ENCODE peak calls at places on chromosomes 16 and 17, in five cellular contexts. One of them, this sample, is unnamed.

GRCh38 chr16:28886945-28887344 is 8.7 kb downstream of the ATP2A1 start:
- DNase-seq in A549: no peak
- DNase-seq in effector memory CD4-positive, alpha-beta T cell: no peak
- DNase-seq in lung: no peak
- DNase-seq in tibial artery: no peak
- DNase-seq in this sample: no peak

GRCh38 chr17:38364741-38365140 is 13.1 kb downstream of the SOCS7 start:
- DNase-seq in effector memory CD4-positive, alpha-beta T cell: no peak
- DNase-seq in tibial artery: no peak
- DNase-seq in lung: no peak
- DNase-seq in A549: no peak
- DNase-seq in this sample: no peak

GRCh38 chr16:54519161-54519685 is 232.6 kb upstream of the IRX3 start:
- DNase-seq in A549: no peak
- DNase-seq in effector memory CD4-positive, alpha-beta T cell: no peak
- DNase-seq in lung: no peak
- DNase-seq in tibial artery: no peak
- DNase-seq in this sample: no peak

GRCh38 chr16:81686391-81687182 is 92.5 kb upstream of the PLCG2 start:
- DNase-seq in effector memory CD4-positive, alpha-beta T cell: no peak
- DNase-seq in tibial artery: no peak
- DNase-seq in A549: no peak
- DNase-seq in lung: no peak
- DNase-seq in this sample: no peak

GRCh38 chr16:24011237-24011636 is 175.5 kb downstream of the PRKCB start:
- DNase-seq in A549: no peak
- DNase-seq in effector memory CD4-positive, alpha-beta T cell: no peak
- DNase-seq in lung: no peak
- DNase-seq in tibial artery: no peak
- DNase-seq in this sample: no peak

GRCh38 chr16:30541502-30542329 is 7.1 kb upstream of the ZNF747 start:
- DNase-seq in tibial artery: no peak
- DNase-seq in lung: no peak
- DNase-seq in effector memory CD4-positive, alpha-beta T cell: no peak
- DNase-seq in A549: no peak
- DNase-seq in this sample: peak; percentile 59

GRCh38 chr16:4262303-4262835 is 10.5 kb downstream of the TFAP4 start:
- DNase-seq in tibial artery: no peak
- DNase-seq in lung: no peak
- DNase-seq in effector memory CD4-positive, alpha-beta T cell: no peak
- DNase-seq in A549: no peak
- DNase-seq in this sample: no peak

GRCh38 chr16:3998793-3999478 is 117.3 kb downstream of the ADCY9 start:
- DNase-seq in lung: no peak
- DNase-seq in tibial artery: no peak
- DNase-seq in A549: peak; percentile 51
- DNase-seq in effector memory CD4-positive, alpha-beta T cell: no peak
- DNase-seq in this sample: no peak

GRCh38 chr17:81057079-81057730 is 22.3 kb downstream of the BAIAP2 start:
- DNase-seq in effector memory CD4-positive, alpha-beta T cell: no peak
- DNase-seq in lung: peak; percentile 81
- DNase-seq in tibial artery: no peak
- DNase-seq in A549: peak; percentile 31
- DNase-seq in this sample: peak; percentile 61

GRCh38 chr17:73650147-73650546 is 5.9 kb upstream of the SDK2 start:
- DNase-seq in lung: peak; percentile 10
- DNase-seq in tibial artery: no peak
- DNase-seq in effector memory CD4-positive, alpha-beta T cell: no peak
- DNase-seq in A549: peak; percentile 60
- DNase-seq in this sample: peak; percentile 56

GRCh38 chr16:53892155-53892554 is 188.2 kb downstream of the FTO start:
- DNase-seq in lung: peak; percentile 39
- DNase-seq in tibial artery: no peak
- DNase-seq in A549: peak; percentile 62
- DNase-seq in effector memory CD4-positive, alpha-beta T cell: peak; percentile 9
- DNase-seq in this sample: peak; percentile 58

GRCh38 chr17:48997103-48997826 is at the start of gene IGF2BP1:
- DNase-seq in A549: peak; percentile 95
- DNase-seq in effector memory CD4-positive, alpha-beta T cell: no peak
- DNase-seq in tibial artery: no peak
- DNase-seq in lung: no peak
- DNase-seq in this sample: peak; percentile 81

GRCh38 chr17:68701046-68701445 is 99.9 kb upstream of the FAM20A start:
- DNase-seq in lung: no peak
- DNase-seq in tibial artery: no peak
- DNase-seq in A549: no peak
- DNase-seq in effector memory CD4-positive, alpha-beta T cell: no peak
- DNase-seq in this sample: peak; percentile 41

GRCh38 chr16:19119564-19119963 is 5.8 kb downstream of the ITPRIPL2 start:
- DNase-seq in effector memory CD4-positive, alpha-beta T cell: no peak
- DNase-seq in lung: no peak
- DNase-seq in A549: no peak
- DNase-seq in tibial artery: peak; percentile 4
- DNase-seq in this sample: peak; percentile 83

GRCh38 chr16:3987231-3987630 is 106.7 kb upstream of the CREBBP start:
- DNase-seq in lung: no peak
- DNase-seq in tibial artery: no peak
- DNase-seq in effector memory CD4-positive, alpha-beta T cell: no peak
- DNase-seq in A549: no peak
- DNase-seq in this sample: no peak

GRCh38 chr17:47957591-47958490 is at the start of gene PRR15L:
- DNase-seq in A549: no peak
- DNase-seq in effector memory CD4-positive, alpha-beta T cell: no peak
- DNase-seq in lung: peak; percentile 84
- DNase-seq in tibial artery: no peak
- DNase-seq in this sample: no peak

GRCh38 chr17:66165537-66166123 is 26.3 kb downstream of the CEP112 start:
- DNase-seq in effector memory CD4-positive, alpha-beta T cell: no peak
- DNase-seq in lung: no peak
- DNase-seq in A549: peak; percentile 72
- DNase-seq in tibial artery: no peak
- DNase-seq in this sample: peak; percentile 54

GRCh38 chr17:62627904-62628603 is 584 bp downstream of the MRC2 start:
- DNase-seq in tibial artery: peak; percentile 83
- DNase-seq in A549: peak; percentile 66
- DNase-seq in effector memory CD4-positive, alpha-beta T cell: no peak
- DNase-seq in lung: peak; percentile 47
- DNase-seq in this sample: peak; percentile 50

GRCh38 chr17:68145088-68145487 is 102.8 kb upstream of the AMZ2 start:
- DNase-seq in tibial artery: no peak
- DNase-seq in A549: no peak
- DNase-seq in effector memory CD4-positive, alpha-beta T cell: no peak
- DNase-seq in lung: no peak
- DNase-seq in this sample: no peak

GRCh38 chr17:77999413-78000173 is 41.1 kb downstream of the TNRC6C start:
- DNase-seq in tibial artery: no peak
- DNase-seq in lung: no peak
- DNase-seq in effector memory CD4-positive, alpha-beta T cell: no peak
- DNase-seq in A549: no peak
- DNase-seq in this sample: peak; percentile 60

GRCh38 chr16:89371968-89372634 is 118.3 kb downstream of the ANKRD11 start:
- DNase-seq in effector memory CD4-positive, alpha-beta T cell: no peak
- DNase-seq in tibial artery: no peak
- DNase-seq in lung: no peak
- DNase-seq in A549: no peak
- DNase-seq in this sample: no peak
- H3K27ac ChIP-seq in effector memory CD4-positive, alpha-beta T cell: no peak overlapping the region
- H3K27ac ChIP-seq in tibial artery: peak overlapping the region; percentile 61
- H3K27ac ChIP-seq in lung: no peak overlapping the region
- H3K27ac ChIP-seq in A549: no peak overlapping the region
- H3K27ac ChIP-seq in this sample: no peak overlapping the region

GRCh38 chr16:49491111-49491670 is 117.6 kb downstream of the C16orf78 start:
- DNase-seq in effector memory CD4-positive, alpha-beta T cell: no peak
- DNase-seq in tibial artery: peak; percentile 37
- DNase-seq in A549: no peak
- DNase-seq in lung: no peak
- DNase-seq in this sample: no peak

GRCh38 chr16:49493836-49494235 is 120.2 kb downstream of the C16orf78 start:
- DNase-seq in tibial artery: peak; percentile 44
- DNase-seq in effector memory CD4-positive, alpha-beta T cell: no peak
- DNase-seq in A549: no peak
- DNase-seq in lung: no peak
- DNase-seq in this sample: no peak

GRCh38 chr16:49491736-49492089 is 118.1 kb downstream of the C16orf78 start:
- DNase-seq in A549: peak; percentile 10
- DNase-seq in lung: no peak
- DNase-seq in effector memory CD4-positive, alpha-beta T cell: no peak
- DNase-seq in tibial artery: peak; percentile 67
- DNase-seq in this sample: peak; percentile 12

GRCh38 chr16:49492896-49493620 is 119.5 kb downstream of the C16orf78 start:
- DNase-seq in effector memory CD4-positive, alpha-beta T cell: no peak
- DNase-seq in tibial artery: peak; percentile 51
- DNase-seq in A549: no peak
- DNase-seq in lung: no peak
- DNase-seq in this sample: no peak

DNA sequence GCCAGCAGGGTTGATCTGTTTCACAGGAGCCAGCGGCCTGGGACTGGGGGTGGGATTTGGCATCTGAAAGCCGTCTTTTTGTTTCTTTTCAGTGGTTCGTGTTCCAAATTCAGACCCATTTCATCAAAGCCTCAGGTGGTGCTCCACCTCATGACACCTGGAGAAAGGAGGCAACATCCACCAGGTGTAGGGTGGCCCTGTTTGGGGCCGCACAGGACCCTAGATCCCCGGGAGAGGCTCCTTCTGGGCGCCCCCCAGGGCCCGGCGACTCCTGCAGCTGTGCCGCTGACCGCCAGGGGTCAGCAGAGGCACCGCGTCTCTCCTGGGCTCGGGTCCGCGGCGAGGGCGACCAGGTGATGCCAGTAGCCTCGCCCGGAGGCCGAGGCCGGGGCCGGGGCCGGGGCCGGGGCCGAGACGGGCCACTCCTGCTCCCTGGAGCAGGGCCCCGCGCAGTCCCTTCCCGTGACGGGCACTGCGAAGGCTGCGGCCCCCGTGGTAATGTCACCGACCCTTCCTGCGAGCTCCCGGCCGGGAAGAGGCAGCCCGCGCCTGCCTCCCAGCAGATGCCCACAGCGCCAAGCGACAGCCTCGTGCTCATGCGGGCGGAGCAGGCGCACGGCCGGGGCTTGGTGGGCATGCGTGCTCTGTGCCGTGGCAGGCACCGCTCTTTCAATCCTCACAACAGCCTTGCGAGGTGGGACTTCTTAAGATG is 118.6 kb downstream of the C16orf78 start:
- DNase-seq in A549: peak; percentile 15
- DNase-seq in tibial artery: peak; percentile 69
- DNase-seq in lung: no peak
- DNase-seq in effector memory CD4-positive, alpha-beta T cell: peak; percentile 6
- DNase-seq in this sample: peak; percentile 31
- H3K4me3 ChIP-seq in A549: peak overlapping the region; percentile 32
- H3K4me3 ChIP-seq in tibial artery: peak overlapping the region; percentile 42
- H3K4me3 ChIP-seq in lung: no peak overlapping the region
- H3K4me3 ChIP-seq in effector memory CD4-positive, alpha-beta T cell: no peak overlapping the region
- H3K4me3 ChIP-seq in this sample: no peak overlapping the region

GRCh38 chr17:35536664-35537160 is 766 bp downstream of the SLFN12L start:
- DNase-seq in effector memory CD4-positive, alpha-beta T cell: no peak
- DNase-seq in lung: no peak
- DNase-seq in tibial artery: no peak
- DNase-seq in A549: no peak
- DNase-seq in this sample: no peak
- H3K27ac ChIP-seq in effector memory CD4-positive, alpha-beta T cell: peak overlapping the region; percentile 86
- H3K27ac ChIP-seq in lung: peak overlapping the region; percentile 58
- H3K27ac ChIP-seq in tibial artery: no peak overlapping the region
- H3K27ac ChIP-seq in A549: no peak overlapping the region
- H3K27ac ChIP-seq in this sample: no peak overlapping the region

GRCh38 chr16:50151744-50152143 is 1.4 kb upstream of the TENT4B start:
- DNase-seq in lung: no peak
- DNase-seq in tibial artery: no peak
- DNase-seq in A549: no peak
- DNase-seq in effector memory CD4-positive, alpha-beta T cell: no peak
- DNase-seq in this sample: no peak
- H3K4me3 ChIP-seq in lung: no peak overlapping the region
- H3K4me3 ChIP-seq in tibial artery: peak overlapping the region; percentile 93
- H3K4me3 ChIP-seq in A549: no peak overlapping the region
- H3K4me3 ChIP-seq in effector memory CD4-positive, alpha-beta T cell: peak overlapping the region; percentile 88
- H3K4me3 ChIP-seq in this sample: no peak overlapping the region

DNA sequence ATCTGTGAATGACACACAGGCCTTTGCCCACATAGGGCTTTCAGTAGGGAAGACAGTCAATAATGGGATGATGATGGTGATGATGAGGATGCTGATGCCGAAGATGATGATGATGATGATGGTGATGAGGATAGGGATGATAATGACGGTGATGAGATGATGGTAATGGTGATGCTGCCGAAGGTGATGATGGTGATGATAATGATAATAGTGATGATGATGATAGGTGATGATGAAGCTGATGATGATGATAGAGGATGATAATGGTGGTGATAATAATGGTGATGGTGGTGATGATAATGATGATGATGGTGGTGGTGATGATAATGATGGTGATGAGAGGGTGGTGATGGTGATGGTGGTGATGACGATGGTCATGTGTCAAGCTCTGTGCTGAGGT is 12.9 kb downstream of the FOXL1 start:
- DNase-seq in A549: no peak
- DNase-seq in lung: no peak
- DNase-seq in effector memory CD4-positive, alpha-beta T cell: no peak
- DNase-seq in tibial artery: no peak
- DNase-seq in this sample: no peak
- H3K27ac ChIP-seq in A549: peak overlapping the region; percentile 84
- H3K27ac ChIP-seq in lung: no peak overlapping the region
- H3K27ac ChIP-seq in effector memory CD4-positive, alpha-beta T cell: no peak overlapping the region
- H3K27ac ChIP-seq in tibial artery: peak overlapping the region; percentile 95
- H3K27ac ChIP-seq in this sample: no peak overlapping the region

GRCh38 chr16:88465387-88465983 is 12.4 kb downstream of the ZFPM1 start:
- DNase-seq in tibial artery: no peak
- DNase-seq in effector memory CD4-positive, alpha-beta T cell: no peak
- DNase-seq in A549: no peak
- DNase-seq in lung: no peak
- DNase-seq in this sample: no peak
- H3K4me3 ChIP-seq in tibial artery: no peak overlapping the region
- H3K4me3 ChIP-seq in effector memory CD4-positive, alpha-beta T cell: no peak overlapping the region
- H3K4me3 ChIP-seq in A549: no peak overlapping the region
- H3K4me3 ChIP-seq in lung: no peak overlapping the region
- H3K4me3 ChIP-seq in this sample: no peak overlapping the region